ENCODE peak calls at places on chromosomes 2 and 18, in six cellular contexts. One of them, this sample, is unnamed.
A peak's percentile ranks its signal among the peaks of the same experiment; 100 is the strongest.

GRCh38 chr2:7020468-7020867 is 103.3 kb downstream of the RNF144A start:
- DNase-seq in HEK293T: no peak
- DNase-seq in AML-193: no peak
- DNase-seq in ascending aorta: no peak
- DNase-seq in NCI-H2171 treated with DMSO at 0.1 percent for 48 hours: peak; percentile 51
- DNase-seq in AG09309: no peak
- DNase-seq in this sample: no peak

GRCh38 chr2:215436705-215437570 is 1.1 kb upstream of the FN1 start:
- DNase-seq in HEK293T: no peak
- DNase-seq in NCI-H2171 treated with DMSO at 0.1 percent for 48 hours: no peak
- DNase-seq in ascending aorta: no peak
- DNase-seq in AG09309: no peak
- DNase-seq in AML-193: no peak
- DNase-seq in this sample: no peak

GRCh38 chr2:84897773-84898172 is 7.7 kb upstream of the TMSB10 start:
- DNase-seq in AG09309: no peak
- DNase-seq in AML-193: no peak
- DNase-seq in NCI-H2171 treated with DMSO at 0.1 percent for 48 hours: no peak
- DNase-seq in HEK293T: no peak
- DNase-seq in ascending aorta: no peak
- DNase-seq in this sample: no peak

GRCh38 chr2:239526038-239526437 is 125.2 kb upstream of the HDAC4 start:
- DNase-seq in HEK293T: no peak
- DNase-seq in AML-193: no peak
- DNase-seq in AG09309: no peak
- DNase-seq in ascending aorta: no peak
- DNase-seq in NCI-H2171 treated with DMSO at 0.1 percent for 48 hours: no peak
- DNase-seq in this sample: no peak

GRCh38 chr2:36459725-36460137 is 104.2 kb downstream of the CRIM1 start:
- DNase-seq in HEK293T: peak; percentile 26
- DNase-seq in AG09309: no peak
- DNase-seq in ascending aorta: no peak
- DNase-seq in NCI-H2171 treated with DMSO at 0.1 percent for 48 hours: peak; percentile 6
- DNase-seq in AML-193: no peak
- DNase-seq in this sample: no peak

GRCh38 chr2:177143444-177143843 is 69.2 kb upstream of the HNRNPA3 start:
- DNase-seq in AML-193: no peak
- DNase-seq in ascending aorta: no peak
- DNase-seq in AG09309: peak; percentile 57
- DNase-seq in HEK293T: peak; percentile 23
- DNase-seq in NCI-H2171 treated with DMSO at 0.1 percent for 48 hours: peak; percentile 43
- DNase-seq in this sample: no peak

GRCh38 chr2:47193607-47194006 is 38.5 kb upstream of the STPG4 start:
- DNase-seq in NCI-H2171 treated with DMSO at 0.1 percent for 48 hours: peak; percentile 58
- DNase-seq in AG09309: no peak
- DNase-seq in ascending aorta: no peak
- DNase-seq in HEK293T: no peak
- DNase-seq in AML-193: no peak
- DNase-seq in this sample: no peak

GRCh38 chr2:102478686-102479470 is 5.9 kb downstream of the SLC9A4 start:
- DNase-seq in AML-193: no peak
- DNase-seq in AG09309: no peak
- DNase-seq in ascending aorta: no peak
- DNase-seq in HEK293T: no peak
- DNase-seq in NCI-H2171 treated with DMSO at 0.1 percent for 48 hours: no peak
- DNase-seq in this sample: no peak

GRCh38 chr2:99808801-99809200 is 319.0 kb upstream of the REV1 start:
- DNase-seq in AG09309: no peak
- DNase-seq in AML-193: no peak
- DNase-seq in NCI-H2171 treated with DMSO at 0.1 percent for 48 hours: no peak
- DNase-seq in ascending aorta: no peak
- DNase-seq in HEK293T: no peak
- DNase-seq in this sample: no peak

GRCh38 chr2:97764559-97765263 is 51.3 kb downstream of the ZAP70 start:
- DNase-seq in AML-193: no peak
- DNase-seq in NCI-H2171 treated with DMSO at 0.1 percent for 48 hours: peak; percentile 30
- DNase-seq in ascending aorta: no peak
- DNase-seq in AG09309: no peak
- DNase-seq in HEK293T: no peak
- DNase-seq in this sample: no peak

GRCh38 chr2:24509425-24509824 is 18.4 kb downstream of the NCOA1 start:
- DNase-seq in HEK293T: no peak
- DNase-seq in AML-193: no peak
- DNase-seq in ascending aorta: no peak
- DNase-seq in NCI-H2171 treated with DMSO at 0.1 percent for 48 hours: no peak
- DNase-seq in AG09309: no peak
- DNase-seq in this sample: no peak

GRCh38 chr2:167005096-167005495 is 116.8 kb downstream of the XIRP2 start:
- DNase-seq in AG09309: no peak
- DNase-seq in ascending aorta: no peak
- DNase-seq in AML-193: no peak
- DNase-seq in HEK293T: no peak
- DNase-seq in NCI-H2171 treated with DMSO at 0.1 percent for 48 hours: no peak
- DNase-seq in this sample: no peak

GRCh38 chr18:69328086-69328485 is 72.6 kb upstream of the DOK6 start:
- DNase-seq in AML-193: no peak
- DNase-seq in ascending aorta: no peak
- DNase-seq in NCI-H2171 treated with DMSO at 0.1 percent for 48 hours: no peak
- DNase-seq in AG09309: no peak
- DNase-seq in HEK293T: no peak
- DNase-seq in this sample: no peak

GRCh38 chr2:200765139-200765951 is 46.4 kb upstream of the BZW1 start:
- DNase-seq in AML-193: no peak
- DNase-seq in HEK293T: no peak
- DNase-seq in AG09309: peak; percentile 76
- DNase-seq in ascending aorta: no peak
- DNase-seq in NCI-H2171 treated with DMSO at 0.1 percent for 48 hours: no peak
- DNase-seq in this sample: peak; percentile 8

GRCh38 chr2:206127656-206128055 is 31.6 kb downstream of the NDUFS1 start:
- DNase-seq in AML-193: peak; percentile 17
- DNase-seq in AG09309: no peak
- DNase-seq in ascending aorta: no peak
- DNase-seq in HEK293T: peak; percentile 15
- DNase-seq in NCI-H2171 treated with DMSO at 0.1 percent for 48 hours: peak; percentile 8
- DNase-seq in this sample: no peak

GRCh38 chr2:222050981-222051380 is 247.8 kb downstream of the PAX3 start:
- DNase-seq in ascending aorta: no peak
- DNase-seq in NCI-H2171 treated with DMSO at 0.1 percent for 48 hours: no peak
- DNase-seq in HEK293T: no peak
- DNase-seq in AML-193: no peak
- DNase-seq in AG09309: no peak
- DNase-seq in this sample: no peak

GRCh38 chr18:57086163-57086562 is 60.7 kb upstream of the BOD1L2 start:
- DNase-seq in AML-193: no peak
- DNase-seq in ascending aorta: no peak
- DNase-seq in AG09309: no peak
- DNase-seq in NCI-H2171 treated with DMSO at 0.1 percent for 48 hours: no peak
- DNase-seq in HEK293T: no peak
- DNase-seq in this sample: no peak

GRCh38 chr18:12862467-12862866 is 21.6 kb downstream of the PTPN2 start:
- DNase-seq in NCI-H2171 treated with DMSO at 0.1 percent for 48 hours: no peak
- DNase-seq in AML-193: no peak
- DNase-seq in AG09309: no peak
- DNase-seq in HEK293T: no peak
- DNase-seq in ascending aorta: no peak
- DNase-seq in this sample: no peak

GRCh38 chr2:128279786-128280701 is 38.6 kb downstream of the HS6ST1 start:
- DNase-seq in AG09309: no peak
- DNase-seq in ascending aorta: no peak
- DNase-seq in NCI-H2171 treated with DMSO at 0.1 percent for 48 hours: no peak
- DNase-seq in AML-193: peak; percentile 70
- DNase-seq in HEK293T: no peak
- DNase-seq in this sample: no peak

GRCh38 chr2:3612639-3613523 is 18.0 kb downstream of the COLEC11 start:
- DNase-seq in NCI-H2171 treated with DMSO at 0.1 percent for 48 hours: no peak
- DNase-seq in AG09309: no peak
- DNase-seq in ascending aorta: no peak
- DNase-seq in AML-193: no peak
- DNase-seq in HEK293T: no peak
- DNase-seq in this sample: no peak

GRCh38 chr2:1841903-1842791 is 97.8 kb upstream of the PXDN start:
- DNase-seq in NCI-H2171 treated with DMSO at 0.1 percent for 48 hours: no peak
- DNase-seq in HEK293T: no peak
- DNase-seq in AML-193: no peak
- DNase-seq in ascending aorta: no peak
- DNase-seq in AG09309: no peak
- DNase-seq in this sample: no peak

GRCh38 chr2:238513346-238513745 is 86.6 kb downstream of the ASB1 start:
- DNase-seq in AG09309: no peak
- DNase-seq in ascending aorta: no peak
- DNase-seq in HEK293T: peak; percentile 30
- DNase-seq in AML-193: peak; percentile 32
- DNase-seq in NCI-H2171 treated with DMSO at 0.1 percent for 48 hours: no peak
- DNase-seq in this sample: peak; percentile 55

GRCh38 chr2:69013837-69014796 is 1.1 kb downstream of the ANTXR1 start:
- DNase-seq in ascending aorta: no peak
- DNase-seq in HEK293T: peak; percentile 28
- DNase-seq in NCI-H2171 treated with DMSO at 0.1 percent for 48 hours: no peak
- DNase-seq in AG09309: no peak
- DNase-seq in AML-193: no peak
- DNase-seq in this sample: peak; percentile 55

GRCh38 chr2:165584126-165584525 is 114.6 kb downstream of the CSRNP3 start:
- DNase-seq in AML-193: no peak
- DNase-seq in ascending aorta: no peak
- DNase-seq in HEK293T: no peak
- DNase-seq in AG09309: no peak
- DNase-seq in NCI-H2171 treated with DMSO at 0.1 percent for 48 hours: no peak
- DNase-seq in this sample: no peak

GRCh38 chr2:34004936-34005335 is 405.8 kb upstream of the FAM98A start:
- DNase-seq in NCI-H2171 treated with DMSO at 0.1 percent for 48 hours: no peak
- DNase-seq in AML-193: no peak
- DNase-seq in AG09309: no peak
- DNase-seq in HEK293T: no peak
- DNase-seq in ascending aorta: no peak
- DNase-seq in this sample: no peak

GRCh38 chr18:55778731-55779460 is 190.9 kb upstream of the TCF4 start:
- DNase-seq in ascending aorta: no peak
- DNase-seq in AML-193: peak; percentile 95
- DNase-seq in NCI-H2171 treated with DMSO at 0.1 percent for 48 hours: peak; percentile 14
- DNase-seq in HEK293T: no peak
- DNase-seq in AG09309: no peak
- DNase-seq in this sample: no peak

GRCh38 chr18:58292675-58293074 is 248.6 kb downstream of the NEDD4L start:
- DNase-seq in AG09309: no peak
- DNase-seq in AML-193: no peak
- DNase-seq in NCI-H2171 treated with DMSO at 0.1 percent for 48 hours: no peak
- DNase-seq in ascending aorta: no peak
- DNase-seq in HEK293T: no peak
- DNase-seq in this sample: no peak

GRCh38 chr2:98039085-98039756 is 43.5 kb upstream of the TMEM131 start:
- DNase-seq in NCI-H2171 treated with DMSO at 0.1 percent for 48 hours: no peak
- DNase-seq in ascending aorta: no peak
- DNase-seq in HEK293T: no peak
- DNase-seq in AML-193: peak; percentile 2
- DNase-seq in AG09309: no peak
- DNase-seq in this sample: no peak

GRCh38 chr2:231717281-231718180 is 9.2 kb downstream of the PTMA start:
- DNase-seq in AG09309: no peak
- DNase-seq in NCI-H2171 treated with DMSO at 0.1 percent for 48 hours: peak; percentile 77
- DNase-seq in AML-193: no peak
- DNase-seq in HEK293T: peak; percentile 50
- DNase-seq in ascending aorta: no peak
- DNase-seq in this sample: no peak

GRCh38 chr18:72160504-72161445 is 383.4 kb downstream of the CBLN2 start:
- DNase-seq in ascending aorta: no peak
- DNase-seq in AML-193: no peak
- DNase-seq in NCI-H2171 treated with DMSO at 0.1 percent for 48 hours: no peak
- DNase-seq in AG09309: no peak
- DNase-seq in HEK293T: no peak
- DNase-seq in this sample: no peak

GRCh38 chr2:20622296-20622686 is 28.6 kb downstream of the HS1BP3 start:
- DNase-seq in AML-193: no peak
- DNase-seq in AG09309: no peak
- DNase-seq in ascending aorta: peak; percentile 4
- DNase-seq in NCI-H2171 treated with DMSO at 0.1 percent for 48 hours: no peak
- DNase-seq in HEK293T: no peak
- DNase-seq in this sample: no peak

GRCh38 chr2:68225119-68225632 is 27.2 kb downstream of the PPP3R1 start:
- DNase-seq in AML-193: peak; percentile 30
- DNase-seq in ascending aorta: no peak
- DNase-seq in NCI-H2171 treated with DMSO at 0.1 percent for 48 hours: no peak
- DNase-seq in HEK293T: peak; percentile 32
- DNase-seq in AG09309: no peak
- DNase-seq in this sample: no peak

GRCh38 chr2:44163782-44164181 is 4.9 kb upstream of the PPM1B start:
- DNase-seq in ascending aorta: no peak
- DNase-seq in AG09309: no peak
- DNase-seq in HEK293T: no peak
- DNase-seq in AML-193: peak; percentile 56
- DNase-seq in NCI-H2171 treated with DMSO at 0.1 percent for 48 hours: no peak
- DNase-seq in this sample: no peak

GRCh38 chr18:48348739-48349138 is 60.4 kb downstream of the ZBTB7C start:
- DNase-seq in AG09309: no peak
- DNase-seq in HEK293T: no peak
- DNase-seq in AML-193: no peak
- DNase-seq in NCI-H2171 treated with DMSO at 0.1 percent for 48 hours: no peak
- DNase-seq in ascending aorta: no peak
- DNase-seq in this sample: no peak

This sample was measured in stimulated activated effector memory CD8-positive, alpha-beta T cell treated with anti-CD3 and anti-CD28 coated beads, Interleukin-12 subunit alpha, Interleukin-12 subunit beta, amount 100 ng/mL, for 72 hours.